ENCODE peak calls at places on chromosomes 11 and 22, in ten cellular contexts. One of them, this sample, is unnamed.

GRCh38 chr11:100855466-100856067 is 168.5 kb downstream of the ARHGAP42 start:
- DNase-seq in kidney: no peak
- DNase-seq in naive thymus-derived CD4-positive, alpha-beta T cell: no peak
- DNase-seq in GM23338: peak
- DNase-seq in AG04449: no peak
- DNase-seq in cardiac fibroblast: peak
- DNase-seq in Karpas-422: peak
- DNase-seq in GM12865: peak
- DNase-seq in right atrium auricular region: no peak
- DNase-seq in heart left ventricle: no peak
- DNase-seq in this sample: peak

GRCh38 chr22:35802885-35803284 is 85.2 kb downstream of the APOL5 start:
- DNase-seq in kidney: no peak
- DNase-seq in naive thymus-derived CD4-positive, alpha-beta T cell: no peak
- DNase-seq in GM23338: no peak
- DNase-seq in AG04449: no peak
- DNase-seq in cardiac fibroblast: no peak
- DNase-seq in Karpas-422: no peak
- DNase-seq in GM12865: no peak
- DNase-seq in right atrium auricular region: no peak
- DNase-seq in heart left ventricle: no peak
- DNase-seq in this sample: no peak

GRCh38 chr11:75447415-75447814 is 14.4 kb upstream of the KLHL35 start:
- DNase-seq in kidney: no peak
- DNase-seq in naive thymus-derived CD4-positive, alpha-beta T cell: no peak
- DNase-seq in GM23338: no peak
- DNase-seq in AG04449: no peak
- DNase-seq in cardiac fibroblast: no peak
- DNase-seq in Karpas-422: no peak
- DNase-seq in GM12865: no peak
- DNase-seq in right atrium auricular region: no peak
- DNase-seq in heart left ventricle: no peak
- DNase-seq in this sample: no peak

GRCh38 chr11:7532395-7532794 is 18.6 kb downstream of the PPFIBP2 start:
- DNase-seq in kidney: no peak
- DNase-seq in naive thymus-derived CD4-positive, alpha-beta T cell: no peak
- DNase-seq in GM23338: no peak
- DNase-seq in AG04449: no peak
- DNase-seq in cardiac fibroblast: no peak
- DNase-seq in Karpas-422: no peak
- DNase-seq in GM12865: no peak
- DNase-seq in right atrium auricular region: no peak
- DNase-seq in heart left ventricle: no peak
- DNase-seq in this sample: no peak

GRCh38 chr11:7656704-7657103 is 16.6 kb downstream of the CYB5R2 start:
- DNase-seq in kidney: no peak
- DNase-seq in naive thymus-derived CD4-positive, alpha-beta T cell: no peak
- DNase-seq in GM23338: no peak
- DNase-seq in AG04449: no peak
- DNase-seq in cardiac fibroblast: no peak
- DNase-seq in Karpas-422: no peak
- DNase-seq in GM12865: no peak
- DNase-seq in right atrium auricular region: no peak
- DNase-seq in heart left ventricle: no peak
- DNase-seq in this sample: no peak

GRCh38 chr11:8263769-8264410 is at the start of gene LMO1:
- DNase-seq in kidney: peak
- DNase-seq in naive thymus-derived CD4-positive, alpha-beta T cell: peak
- DNase-seq in GM23338: peak
- DNase-seq in AG04449: no peak
- DNase-seq in cardiac fibroblast: peak
- DNase-seq in Karpas-422: peak
- DNase-seq in GM12865: peak
- DNase-seq in right atrium auricular region: peak
- DNase-seq in heart left ventricle: peak
- DNase-seq in this sample: peak

GRCh38 chr11:61119571-61119970 is 17.3 kb downstream of the CD5 start:
- DNase-seq in kidney: no peak
- DNase-seq in naive thymus-derived CD4-positive, alpha-beta T cell: no peak
- DNase-seq in GM23338: no peak
- DNase-seq in AG04449: no peak
- DNase-seq in cardiac fibroblast: no peak
- DNase-seq in Karpas-422: no peak
- DNase-seq in GM12865: no peak
- DNase-seq in right atrium auricular region: no peak
- DNase-seq in heart left ventricle: no peak
- DNase-seq in this sample: no peak

GRCh38 chr11:100031973-100032372 is 655.1 kb upstream of the ARHGAP42 start:
- DNase-seq in kidney: no peak
- DNase-seq in naive thymus-derived CD4-positive, alpha-beta T cell: no peak
- DNase-seq in GM23338: no peak
- DNase-seq in AG04449: no peak
- DNase-seq in cardiac fibroblast: no peak
- DNase-seq in Karpas-422: no peak
- DNase-seq in GM12865: no peak
- DNase-seq in right atrium auricular region: no peak
- DNase-seq in heart left ventricle: no peak
- DNase-seq in this sample: no peak

GRCh38 chr11:69122642-69123431 is 32.9 kb upstream of the SMIM38 start:
- DNase-seq in kidney: peak
- DNase-seq in naive thymus-derived CD4-positive, alpha-beta T cell: peak
- DNase-seq in GM23338: peak
- DNase-seq in AG04449: no peak
- DNase-seq in cardiac fibroblast: peak
- DNase-seq in Karpas-422: no peak
- DNase-seq in GM12865: peak
- DNase-seq in right atrium auricular region: peak
- DNase-seq in heart left ventricle: peak
- DNase-seq in this sample: no peak

GRCh38 chr11:69122337-69122641 is 33.4 kb upstream of the SMIM38 start:
- DNase-seq in kidney: no peak
- DNase-seq in naive thymus-derived CD4-positive, alpha-beta T cell: no peak
- DNase-seq in GM23338: peak
- DNase-seq in AG04449: no peak
- DNase-seq in cardiac fibroblast: no peak
- DNase-seq in Karpas-422: no peak
- DNase-seq in GM12865: no peak
- DNase-seq in right atrium auricular region: no peak
- DNase-seq in heart left ventricle: no peak
- DNase-seq in this sample: no peak

GRCh38 chr11:69121621-69122336 is 34.0 kb upstream of the SMIM38 start:
- DNase-seq in kidney: peak
- DNase-seq in naive thymus-derived CD4-positive, alpha-beta T cell: no peak
- DNase-seq in GM23338: no peak
- DNase-seq in AG04449: no peak
- DNase-seq in cardiac fibroblast: no peak
- DNase-seq in Karpas-422: no peak
- DNase-seq in GM12865: no peak
- DNase-seq in right atrium auricular region: no peak
- DNase-seq in heart left ventricle: no peak
- DNase-seq in this sample: no peak

GRCh38 chr11:69125861-69126260 is 29.9 kb upstream of the SMIM38 start:
- DNase-seq in kidney: peak
- DNase-seq in naive thymus-derived CD4-positive, alpha-beta T cell: no peak
- DNase-seq in GM23338: no peak
- DNase-seq in AG04449: no peak
- DNase-seq in cardiac fibroblast: no peak
- DNase-seq in Karpas-422: no peak
- DNase-seq in GM12865: no peak
- DNase-seq in right atrium auricular region: no peak
- DNase-seq in heart left ventricle: no peak
- DNase-seq in this sample: no peak

GRCh38 chr11:69123593-69124545 is 31.9 kb upstream of the SMIM38 start:
- DNase-seq in kidney: peak
- DNase-seq in naive thymus-derived CD4-positive, alpha-beta T cell: no peak
- DNase-seq in GM23338: peak
- DNase-seq in AG04449: no peak
- DNase-seq in cardiac fibroblast: no peak
- DNase-seq in Karpas-422: no peak
- DNase-seq in GM12865: no peak
- DNase-seq in right atrium auricular region: no peak
- DNase-seq in heart left ventricle: no peak
- DNase-seq in this sample: no peak
- H3K4me3 ChIP-seq in kidney: no peak
- H3K4me3 ChIP-seq in naive thymus-derived CD4-positive, alpha-beta T cell: peak
- H3K4me3 ChIP-seq in GM23338: no peak
- H3K4me3 ChIP-seq in AG04449: no peak
- H3K4me3 ChIP-seq in cardiac fibroblast: no peak
- H3K4me3 ChIP-seq in Karpas-422: no peak
- H3K4me3 ChIP-seq in GM12865: no peak
- H3K4me3 ChIP-seq in right atrium auricular region: no peak
- H3K4me3 ChIP-seq in heart left ventricle: no peak
- H3K4me3 ChIP-seq in this sample: no peak

DNA sequence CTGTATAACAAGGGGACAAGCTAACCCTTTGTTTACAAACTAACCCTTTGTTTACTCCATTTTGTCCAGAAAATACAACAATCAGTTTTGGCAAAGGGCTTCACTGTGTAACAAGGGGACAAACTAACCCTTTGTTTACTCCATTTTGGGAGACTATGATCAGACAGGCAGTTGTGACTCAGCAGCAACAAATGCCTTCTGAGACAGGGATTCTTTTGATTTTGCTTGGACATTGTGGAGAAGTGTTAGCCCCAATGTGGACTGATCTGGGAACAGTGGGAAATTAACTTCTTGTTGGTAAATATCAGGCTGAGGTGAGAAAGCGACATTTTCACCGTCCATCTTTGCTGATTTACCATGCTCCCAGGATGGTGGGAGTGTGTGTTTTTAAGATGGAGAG is 983 bp downstream of the EHF start:
- DNase-seq in kidney: no peak
- DNase-seq in naive thymus-derived CD4-positive, alpha-beta T cell: no peak
- DNase-seq in GM23338: no peak
- DNase-seq in AG04449: no peak
- DNase-seq in cardiac fibroblast: no peak
- DNase-seq in Karpas-422: no peak
- DNase-seq in GM12865: no peak
- DNase-seq in right atrium auricular region: no peak
- DNase-seq in heart left ventricle: no peak
- DNase-seq in this sample: no peak
- H3K4me3 ChIP-seq in kidney: peak
- H3K4me3 ChIP-seq in naive thymus-derived CD4-positive, alpha-beta T cell: no peak
- H3K4me3 ChIP-seq in GM23338: no peak
- H3K4me3 ChIP-seq in AG04449: no peak
- H3K4me3 ChIP-seq in cardiac fibroblast: no peak
- H3K4me3 ChIP-seq in Karpas-422: no peak
- H3K4me3 ChIP-seq in GM12865: no peak
- H3K4me3 ChIP-seq in right atrium auricular region: no peak
- H3K4me3 ChIP-seq in heart left ventricle: no peak
- H3K4me3 ChIP-seq in this sample: no peak

GRCh38 chr22:42976534-42976933 is 38.4 kb downstream of the PACSIN2 start:
- DNase-seq in kidney: no peak
- DNase-seq in naive thymus-derived CD4-positive, alpha-beta T cell: no peak
- DNase-seq in GM23338: no peak
- DNase-seq in AG04449: no peak
- DNase-seq in cardiac fibroblast: no peak
- DNase-seq in Karpas-422: no peak
- DNase-seq in GM12865: no peak
- DNase-seq in right atrium auricular region: no peak
- DNase-seq in heart left ventricle: no peak
- DNase-seq in this sample: no peak

GRCh38 chr22:42978453-42979103 is 36.4 kb downstream of the PACSIN2 start:
- DNase-seq in kidney: no peak
- DNase-seq in naive thymus-derived CD4-positive, alpha-beta T cell: no peak
- DNase-seq in GM23338: no peak
- DNase-seq in AG04449: no peak
- DNase-seq in cardiac fibroblast: peak
- DNase-seq in Karpas-422: no peak
- DNase-seq in GM12865: no peak
- DNase-seq in right atrium auricular region: no peak
- DNase-seq in heart left ventricle: peak
- DNase-seq in this sample: no peak

GRCh38 chr22:42979606-42980005 is 35.3 kb downstream of the PACSIN2 start:
- DNase-seq in kidney: no peak
- DNase-seq in naive thymus-derived CD4-positive, alpha-beta T cell: no peak
- DNase-seq in GM23338: no peak
- DNase-seq in AG04449: no peak
- DNase-seq in cardiac fibroblast: no peak
- DNase-seq in Karpas-422: no peak
- DNase-seq in GM12865: no peak
- DNase-seq in right atrium auricular region: no peak
- DNase-seq in heart left ventricle: no peak
- DNase-seq in this sample: no peak

GRCh38 chr22:42976131-42976530 is 38.8 kb downstream of the PACSIN2 start:
- DNase-seq in kidney: no peak
- DNase-seq in naive thymus-derived CD4-positive, alpha-beta T cell: no peak
- DNase-seq in GM23338: peak
- DNase-seq in AG04449: no peak
- DNase-seq in cardiac fibroblast: no peak
- DNase-seq in Karpas-422: no peak
- DNase-seq in GM12865: no peak
- DNase-seq in right atrium auricular region: no peak
- DNase-seq in heart left ventricle: no peak
- DNase-seq in this sample: no peak

GRCh38 chr22:42977574-42977973 is 37.4 kb downstream of the PACSIN2 start:
- DNase-seq in kidney: no peak
- DNase-seq in naive thymus-derived CD4-positive, alpha-beta T cell: no peak
- DNase-seq in GM23338: no peak
- DNase-seq in AG04449: no peak
- DNase-seq in cardiac fibroblast: no peak
- DNase-seq in Karpas-422: no peak
- DNase-seq in GM12865: no peak
- DNase-seq in right atrium auricular region: no peak
- DNase-seq in heart left ventricle: no peak
- DNase-seq in this sample: no peak
- H3K4me3 ChIP-seq in kidney: no peak
- H3K4me3 ChIP-seq in naive thymus-derived CD4-positive, alpha-beta T cell: no peak
- H3K4me3 ChIP-seq in GM23338: no peak
- H3K4me3 ChIP-seq in AG04449: no peak
- H3K4me3 ChIP-seq in cardiac fibroblast: no peak
- H3K4me3 ChIP-seq in Karpas-422: no peak
- H3K4me3 ChIP-seq in GM12865: no peak
- H3K4me3 ChIP-seq in right atrium auricular region: no peak
- H3K4me3 ChIP-seq in heart left ventricle: no peak
- H3K4me3 ChIP-seq in this sample: no peak

GRCh38 chr11:1206391-1207271 is 16.2 kb upstream of the MUC5B start:
- DNase-seq in kidney: peak
- DNase-seq in naive thymus-derived CD4-positive, alpha-beta T cell: no peak
- DNase-seq in GM23338: no peak
- DNase-seq in AG04449: no peak
- DNase-seq in cardiac fibroblast: no peak
- DNase-seq in Karpas-422: no peak
- DNase-seq in GM12865: no peak
- DNase-seq in right atrium auricular region: no peak
- DNase-seq in heart left ventricle: no peak
- DNase-seq in this sample: no peak

GRCh38 chr11:1205987-1206331 is 16.9 kb upstream of the MUC5B start:
- DNase-seq in kidney: peak
- DNase-seq in naive thymus-derived CD4-positive, alpha-beta T cell: no peak
- DNase-seq in GM23338: no peak
- DNase-seq in AG04449: no peak
- DNase-seq in cardiac fibroblast: no peak
- DNase-seq in Karpas-422: no peak
- DNase-seq in GM12865: no peak
- DNase-seq in right atrium auricular region: no peak
- DNase-seq in heart left ventricle: no peak
- DNase-seq in this sample: no peak

GRCh38 chr11:1209371-1210057 is 13.4 kb upstream of the MUC5B start:
- DNase-seq in kidney: peak
- DNase-seq in naive thymus-derived CD4-positive, alpha-beta T cell: no peak
- DNase-seq in GM23338: no peak
- DNase-seq in AG04449: no peak
- DNase-seq in cardiac fibroblast: no peak
- DNase-seq in Karpas-422: no peak
- DNase-seq in GM12865: no peak
- DNase-seq in right atrium auricular region: no peak
- DNase-seq in heart left ventricle: no peak
- DNase-seq in this sample: no peak

GRCh38 chr11:1207451-1208360 is 15.2 kb upstream of the MUC5B start:
- DNase-seq in kidney: peak
- DNase-seq in naive thymus-derived CD4-positive, alpha-beta T cell: no peak
- DNase-seq in GM23338: no peak
- DNase-seq in AG04449: no peak
- DNase-seq in cardiac fibroblast: no peak
- DNase-seq in Karpas-422: no peak
- DNase-seq in GM12865: no peak
- DNase-seq in right atrium auricular region: no peak
- DNase-seq in heart left ventricle: no peak
- DNase-seq in this sample: no peak

GRCh38 chr11:1208361-1209261 is 14.3 kb upstream of the MUC5B start:
- DNase-seq in kidney: peak
- DNase-seq in naive thymus-derived CD4-positive, alpha-beta T cell: no peak
- DNase-seq in GM23338: no peak
- DNase-seq in AG04449: no peak
- DNase-seq in cardiac fibroblast: no peak
- DNase-seq in Karpas-422: no peak
- DNase-seq in GM12865: no peak
- DNase-seq in right atrium auricular region: no peak
- DNase-seq in heart left ventricle: no peak
- DNase-seq in this sample: no peak
- H3K4me3 ChIP-seq in kidney: no peak
- H3K4me3 ChIP-seq in naive thymus-derived CD4-positive, alpha-beta T cell: no peak
- H3K4me3 ChIP-seq in GM23338: no peak
- H3K4me3 ChIP-seq in AG04449: no peak
- H3K4me3 ChIP-seq in cardiac fibroblast: no peak
- H3K4me3 ChIP-seq in Karpas-422: no peak
- H3K4me3 ChIP-seq in GM12865: no peak
- H3K4me3 ChIP-seq in right atrium auricular region: no peak
- H3K4me3 ChIP-seq in heart left ventricle: no peak
- H3K4me3 ChIP-seq in this sample: no peak

This sample was measured in Jurkat, Clone E6-1.